ENCODE peak calls at places on chromosomes 7 and 10, in five cellular contexts. One of them, this sample, is unnamed.

GRCh38 chr10:97826892-97827291 is 22.8 kb upstream of the GOLGA7B start:
- DNase-seq in K562: no peak
- DNase-seq in GM12878: no peak
- DNase-seq in SK-N-SH: no peak
- DNase-seq in H1: no peak
- DNase-seq in this sample: no peak

GRCh38 chr7:91671245-91671644 is 209.3 kb downstream of the MTERF1 start:
- DNase-seq in K562: no peak
- DNase-seq in GM12878: no peak
- DNase-seq in SK-N-SH: no peak
- DNase-seq in H1: no peak
- DNase-seq in this sample: no peak

GRCh38 chr7:56007891-56008290 is 43.4 kb downstream of the PSPH start:
- DNase-seq in K562: no peak
- DNase-seq in GM12878: no peak
- DNase-seq in SK-N-SH: no peak
- DNase-seq in H1: no peak
- DNase-seq in this sample: peak

GRCh38 chr7:27802977-27803376 is 63.0 kb downstream of the TAX1BP1 start:
- DNase-seq in K562: no peak
- DNase-seq in GM12878: no peak
- DNase-seq in SK-N-SH: no peak
- DNase-seq in H1: no peak
- DNase-seq in this sample: peak

GRCh38 chr10:46197050-46197449 is 89.7 kb upstream of the ANTXRL start:
- DNase-seq in K562: no peak
- DNase-seq in GM12878: no peak
- DNase-seq in SK-N-SH: no peak
- DNase-seq in H1: no peak
- DNase-seq in this sample: no peak

GRCh38 chr7:3239291-3239691 is 61.8 kb upstream of the SDK1 start:
- DNase-seq in K562: no peak
- DNase-seq in GM12878: no peak
- DNase-seq in SK-N-SH: no peak
- DNase-seq in H1: no peak
- DNase-seq in this sample: no peak

GRCh38 chr7:138342990-138343389 is 117.1 kb upstream of the TRIM24 start:
- DNase-seq in K562: no peak
- DNase-seq in GM12878: no peak
- DNase-seq in SK-N-SH: no peak
- DNase-seq in H1: no peak
- DNase-seq in this sample: no peak

GRCh38 chr10:116989439-116989838 is 15.5 kb downstream of the SHTN1 start:
- DNase-seq in K562: no peak
- DNase-seq in GM12878: no peak
- DNase-seq in SK-N-SH: no peak
- DNase-seq in H1: no peak
- DNase-seq in this sample: peak

GRCh38 chr7:138089080-138089901 is 13.0 kb downstream of the AKR1D1 start:
- DNase-seq in K562: no peak
- DNase-seq in GM12878: no peak
- DNase-seq in SK-N-SH: no peak
- DNase-seq in H1: no peak
- DNase-seq in this sample: peak

GRCh38 chr10:15718495-15719061 is 1.1 kb downstream of the ITGA8 start:
- DNase-seq in K562: no peak
- DNase-seq in GM12878: no peak
- DNase-seq in SK-N-SH: no peak
- DNase-seq in H1: no peak
- DNase-seq in this sample: no peak

GRCh38 chr7:2641406-2642393 is 9.9 kb downstream of the TTYH3 start:
- DNase-seq in K562: no peak
- DNase-seq in GM12878: peak
- DNase-seq in SK-N-SH: peak
- DNase-seq in H1: no peak
- DNase-seq in this sample: peak

GRCh38 chr7:155512246-155512887 is 34.0 kb downstream of the CNPY1 start:
- DNase-seq in K562: no peak
- DNase-seq in GM12878: no peak
- DNase-seq in SK-N-SH: no peak
- DNase-seq in H1: no peak
- DNase-seq in this sample: no peak

GRCh38 chr7:47400741-47401206 is 181.1 kb downstream of the TNS3 start:
- DNase-seq in K562: no peak
- DNase-seq in GM12878: no peak
- DNase-seq in SK-N-SH: no peak
- DNase-seq in H1: no peak
- DNase-seq in this sample: no peak

GRCh38 chr10:46299267-46299530 is 12.4 kb downstream of the ANTXRL start:
- DNase-seq in K562: no peak
- DNase-seq in GM12878: no peak
- DNase-seq in SK-N-SH: no peak
- DNase-seq in H1: no peak
- DNase-seq in this sample: no peak

GRCh38 chr7:34133356-34133982 is 228.1 kb downstream of the BMPER start:
- DNase-seq in K562: no peak
- DNase-seq in GM12878: no peak
- DNase-seq in SK-N-SH: peak
- DNase-seq in H1: no peak
- DNase-seq in this sample: no peak

GRCh38 chr7:71987200-71987767 is 424.9 kb downstream of the CALN1 start:
- DNase-seq in K562: no peak
- DNase-seq in GM12878: no peak
- DNase-seq in SK-N-SH: no peak
- DNase-seq in H1: no peak
- DNase-seq in this sample: no peak

GRCh38 chr7:132514430-132514829 is 61.8 kb downstream of the PLXNA4 start:
- DNase-seq in K562: no peak
- DNase-seq in GM12878: no peak
- DNase-seq in SK-N-SH: no peak
- DNase-seq in H1: no peak
- DNase-seq in this sample: no peak

GRCh38 chr7:1547777-1548437 is 8.1 kb downstream of the TMEM184A start:
- DNase-seq in K562: no peak
- DNase-seq in GM12878: no peak
- DNase-seq in SK-N-SH: no peak
- DNase-seq in H1: no peak
- DNase-seq in this sample: no peak

GRCh38 chr7:25965405-25966123 is 186.4 kb upstream of the NFE2L3 start:
- DNase-seq in K562: no peak
- DNase-seq in GM12878: no peak
- DNase-seq in SK-N-SH: no peak
- DNase-seq in H1: no peak
- DNase-seq in this sample: no peak

GRCh38 chr10:77909755-77910375 is 16.7 kb downstream of the DLG5 start:
- DNase-seq in K562: peak
- DNase-seq in GM12878: no peak
- DNase-seq in SK-N-SH: no peak
- DNase-seq in H1: no peak
- DNase-seq in this sample: peak

GRCh38 chr7:116218051-116218645 is 7.8 kb downstream of the TES start:
- DNase-seq in K562: peak
- DNase-seq in GM12878: no peak
- DNase-seq in SK-N-SH: peak
- DNase-seq in H1: no peak
- DNase-seq in this sample: no peak

GRCh38 chr10:51288511-51288910 is 214.2 kb downstream of the PRKG1 start:
- DNase-seq in K562: no peak
- DNase-seq in GM12878: no peak
- DNase-seq in SK-N-SH: no peak
- DNase-seq in H1: no peak
- DNase-seq in this sample: no peak

GRCh38 chr10:59493017-59493416 is 130.7 kb upstream of the FAM13C start:
- DNase-seq in K562: no peak
- DNase-seq in GM12878: no peak
- DNase-seq in SK-N-SH: no peak
- DNase-seq in H1: no peak
- DNase-seq in this sample: no peak

GRCh38 chr7:2251841-2252771 is 10.1 kb downstream of the NUDT1 start:
- DNase-seq in K562: no peak
- DNase-seq in GM12878: no peak
- DNase-seq in SK-N-SH: peak
- DNase-seq in H1: no peak
- DNase-seq in this sample: no peak

GRCh38 chr10:84179059-84179710 is 5.6 kb downstream of the GPR15LG start:
- DNase-seq in K562: no peak
- DNase-seq in GM12878: no peak
- DNase-seq in SK-N-SH: peak
- DNase-seq in H1: no peak
- DNase-seq in this sample: no peak

GRCh38 chr7:107526672-107527071 is 37.0 kb downstream of the COG5 start:
- DNase-seq in K562: no peak
- DNase-seq in GM12878: no peak
- DNase-seq in SK-N-SH: no peak
- DNase-seq in H1: no peak
- DNase-seq in this sample: no peak
- TF ChIP-seq EP300 in K562: no peak
- TF ChIP-seq EP300 in GM12878: no peak
- TF ChIP-seq EP300 in SK-N-SH: no peak
- TF ChIP-seq EP300 in H1: no peak
- TF ChIP-seq EP300 in this sample: no peak

DNA sequence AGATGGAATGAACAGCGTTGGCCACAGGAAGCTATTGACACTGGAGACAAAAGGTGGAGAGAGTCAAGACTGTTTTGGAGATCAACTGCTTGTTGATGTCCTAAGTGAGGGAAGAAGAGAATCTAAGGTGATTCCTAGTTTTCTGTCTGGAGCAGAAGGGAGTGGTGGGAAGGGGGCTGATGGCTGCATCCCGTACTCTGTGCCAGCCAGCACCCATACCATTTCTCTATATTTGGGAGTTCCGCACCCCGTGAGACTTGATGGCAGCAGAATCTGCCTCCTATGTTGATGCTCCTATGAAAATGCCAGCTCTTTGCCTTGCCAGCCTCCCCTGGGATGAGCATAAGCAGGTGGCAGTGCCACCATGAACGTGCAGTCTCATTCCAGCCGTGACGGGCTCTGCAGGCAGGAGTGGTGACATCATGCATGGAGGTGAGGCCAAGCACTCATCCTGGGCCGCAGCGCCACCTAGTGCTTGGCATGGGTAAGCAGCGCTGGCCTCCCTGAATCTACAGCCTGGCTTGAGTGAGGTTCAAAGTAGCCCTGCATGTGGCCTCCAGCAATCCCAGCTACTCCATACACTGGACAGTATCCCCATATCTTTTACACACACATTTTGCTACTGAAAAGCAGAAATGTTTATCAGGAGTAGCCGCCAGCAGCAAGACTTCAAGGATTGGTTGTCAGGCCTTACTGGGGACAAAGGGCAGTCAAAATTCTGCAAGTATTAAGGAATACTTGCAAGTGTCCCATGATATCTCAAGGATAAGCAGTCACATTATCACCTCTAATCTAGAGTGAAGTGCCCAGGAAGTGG is 43.0 kb downstream of the PODXL start:
- DNase-seq in K562: peak
- DNase-seq in GM12878: no peak
- DNase-seq in SK-N-SH: peak
- DNase-seq in H1: peak
- DNase-seq in this sample: peak
- TF ChIP-seq YY1 in K562: peak
- TF ChIP-seq YY1 in GM12878: peak
- TF ChIP-seq YY1 in SK-N-SH: no peak
- TF ChIP-seq YY1 in H1: peak
- TF ChIP-seq YY1 in this sample: peak

GRCh38 chr7:152462995-152463713 is 27.4 kb upstream of the KMT2C start:
- DNase-seq in K562: no peak
- DNase-seq in GM12878: no peak
- DNase-seq in SK-N-SH: no peak
- DNase-seq in H1: no peak
- DNase-seq in this sample: no peak

GRCh38 chr7:152463714-152464311 is 28.0 kb upstream of the KMT2C start:
- DNase-seq in K562: peak
- DNase-seq in GM12878: peak
- DNase-seq in SK-N-SH: peak
- DNase-seq in H1: peak
- DNase-seq in this sample: peak

GRCh38 chr7:152465118-152465387 is 29.2 kb upstream of the KMT2C start:
- DNase-seq in K562: no peak
- DNase-seq in GM12878: no peak
- DNase-seq in SK-N-SH: no peak
- DNase-seq in H1: no peak
- DNase-seq in this sample: no peak

GRCh38 chr7:152464312-152465117 is 28.7 kb upstream of the KMT2C start:
- DNase-seq in K562: peak
- DNase-seq in GM12878: no peak
- DNase-seq in SK-N-SH: peak
- DNase-seq in H1: no peak
- DNase-seq in this sample: peak

DNA sequence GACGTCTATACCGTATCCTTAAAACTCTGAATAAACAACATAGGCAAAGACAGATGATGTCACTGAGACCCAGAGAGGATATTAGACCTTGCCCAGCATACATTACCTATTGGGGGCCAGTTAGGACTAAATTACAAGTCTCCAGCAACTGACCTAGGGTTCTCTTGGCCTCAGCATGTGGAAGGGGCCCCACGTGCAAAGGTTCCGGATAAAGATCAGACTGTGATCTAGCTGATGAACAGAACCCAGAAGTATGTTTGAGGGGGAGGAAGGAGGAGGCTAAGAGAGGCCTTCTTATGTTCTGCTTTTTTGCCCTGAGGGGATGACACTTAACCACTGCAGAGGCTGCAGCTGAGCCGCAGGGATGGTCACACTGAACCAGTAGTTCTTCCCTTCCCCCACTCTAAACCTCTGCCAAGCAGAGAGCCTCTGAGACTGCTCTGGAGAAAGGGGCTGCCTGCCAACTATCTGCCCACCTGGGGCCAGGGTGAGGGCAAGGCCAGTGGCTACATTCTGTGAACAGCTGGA is 24.0 kb upstream of the KMT2C start:
- DNase-seq in K562: peak
- DNase-seq in GM12878: no peak
- DNase-seq in SK-N-SH: peak
- DNase-seq in H1: no peak
- DNase-seq in this sample: no peak
- TF ChIP-seq EP300 in K562: no peak
- TF ChIP-seq EP300 in GM12878: no peak
- TF ChIP-seq EP300 in SK-N-SH: no peak
- TF ChIP-seq EP300 in H1: no peak
- TF ChIP-seq EP300 in this sample: no peak

DNA sequence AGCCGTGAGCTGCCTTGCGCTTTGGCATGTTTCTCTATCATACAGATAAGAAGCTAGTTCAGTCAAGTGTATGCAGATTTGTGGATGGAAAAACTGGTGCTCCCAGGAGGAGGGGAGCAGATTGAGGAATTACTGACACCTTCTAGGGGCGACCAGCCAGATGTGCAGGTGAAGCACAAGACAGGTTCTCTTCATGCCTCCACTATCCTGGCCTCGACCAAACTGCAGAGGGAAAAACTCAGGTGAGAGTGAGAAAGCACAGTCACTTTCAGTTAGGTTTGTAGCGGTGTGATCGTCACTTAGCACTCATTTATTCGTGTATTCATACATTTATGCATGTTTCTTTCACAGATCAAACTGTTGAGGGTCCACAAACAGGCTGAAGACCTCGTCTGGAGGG is 600 bp upstream of the DBNL start:
- DNase-seq in K562: peak
- DNase-seq in GM12878: no peak
- DNase-seq in SK-N-SH: no peak
- DNase-seq in H1: no peak
- DNase-seq in this sample: no peak
- TF ChIP-seq YY1 in K562: no peak
- TF ChIP-seq YY1 in GM12878: no peak
- TF ChIP-seq YY1 in SK-N-SH: no peak
- TF ChIP-seq YY1 in H1: no peak
- TF ChIP-seq YY1 in this sample: no peak